ENCODE peak calls at places on chromosome 1, in nine cellular contexts. I is uterus, E is left ventricle myocardium inferior, C is fibroblast of pulmonary artery, U is cardiac muscle cell, Y is astrocyte of the spinal cord, F is GM12865, B is upper lobe of right lung, G is epithelial cell of esophagus. R is an unnamed sample.

GRCh38 chr1:2314297-2314802 is 77.0 kb downstream of the MORN1 start:
- DNase-seq in I (peak), E (peak), C (peak), U (peak), Y (peak), F (no peak), B (peak), G (peak), R (no peak)

GRCh38 chr1:27592191-27592590 is 11.8 kb downstream of the AHDC1 start:
- DNase-seq in I (no peak), E (no peak), C (no peak), U (no peak), Y (no peak), F (no peak), B (no peak), G (no peak), R (no peak)

GRCh38 chr1:90204036-90204594 is 209.2 kb downstream of the ZNF326 start:
- DNase-seq in I (no peak), E (no peak), C (no peak), U (no peak), Y (no peak), F (no peak), B (no peak), G (no peak), R (no peak)

GRCh38 chr1:52602328-52603300 is at the start of gene GPX7:
- DNase-seq in I (peak), E (peak), C (peak), U (peak), Y (peak), F (peak), B (peak), G (peak), R (peak)

GRCh38 chr1:58586296-58586695 is 9.2 kb upstream of the TACSTD2 start:
- DNase-seq in I (no peak), E (no peak), C (peak), U (no peak), Y (no peak), F (no peak), B (no peak), G (no peak), R (no peak)

GRCh38 chr1:77220687-77221463 is 1.6 kb upstream of the PIGK start:
- DNase-seq in I (no peak), E (no peak), C (peak), U (no peak), Y (peak), F (no peak), B (no peak), G (peak), R (no peak)

GRCh38 chr1:196464545-196464944 is 143.7 kb downstream of the KCNT2 start:
- DNase-seq in I (no peak), E (no peak), C (no peak), U (no peak), Y (peak), F (no peak), B (no peak), G (no peak), R (no peak)

GRCh38 chr1:117321680-117322609 is 45.3 kb upstream of the MAN1A2 start:
- DNase-seq in I (no peak), E (no peak), C (no peak), U (peak), Y (no peak), F (no peak), B (no peak), G (no peak), R (no peak)

GRCh38 chr1:64186138-64186897 is 17.1 kb upstream of the UBE2U start:
- DNase-seq in I (no peak), E (peak), C (peak), U (peak), Y (no peak), F (no peak), B (peak), G (peak), R (no peak)

GRCh38 chr1:49465486-49466185 is 558.1 kb downstream of the AGBL4 start:
- DNase-seq in I (no peak), E (no peak), C (no peak), U (no peak), Y (no peak), F (no peak), B (no peak), G (peak), R (no peak)

GRCh38 chr1:62912028-62912638 is 128.2 kb downstream of the ATG4C start:
- DNase-seq in I (no peak), E (no peak), C (peak), U (peak), Y (peak), F (peak), B (no peak), G (peak), R (no peak)

GRCh38 chr1:115336741-115337140 is 1.3 kb downstream of the NGF start:
- DNase-seq in I (no peak), E (no peak), C (no peak), U (no peak), Y (no peak), F (no peak), B (no peak), G (no peak), R (no peak)

GRCh38 chr1:94160811-94161210 is 39.9 kb upstream of the ABCA4 start:
- DNase-seq in I (no peak), E (no peak), C (peak), U (no peak), Y (peak), F (no peak), B (no peak), G (peak), R (no peak)

GRCh38 chr1:211529453-211529852 is 37.5 kb upstream of the RD3 start:
- DNase-seq in I (no peak), E (no peak), C (peak), U (no peak), Y (no peak), F (no peak), B (no peak), G (peak), R (no peak)

GRCh38 chr1:68770817-68771216 is 273.9 kb upstream of the DEPDC1 start:
- DNase-seq in I (no peak), E (no peak), C (no peak), U (no peak), Y (no peak), F (no peak), B (no peak), G (no peak), R (no peak)

GRCh38 chr1:61280457-61280856 is 198.1 kb downstream of the NFIA start:
- DNase-seq in I (no peak), E (no peak), C (no peak), U (no peak), Y (no peak), F (no peak), B (no peak), G (no peak), R (no peak)

GRCh38 chr1:2073382-2074230 is 23.4 kb downstream of the PRKCZ start:
- DNase-seq in I (no peak), E (no peak), C (peak), U (no peak), Y (peak), F (no peak), B (no peak), G (no peak), R (no peak)

GRCh38 chr1:232737917-232738316 is 67.3 kb upstream of the MAP10 start:
- DNase-seq in I (no peak), E (no peak), C (no peak), U (no peak), Y (no peak), F (no peak), B (no peak), G (no peak), R (no peak)

GRCh38 chr1:17520041-17520440 is 19.5 kb upstream of the ARHGEF10L start:
- DNase-seq in I (no peak), E (no peak), C (no peak), U (no peak), Y (no peak), F (no peak), B (peak), G (peak), R (no peak)

GRCh38 chr1:44036409-44037111 is 5.3 kb upstream of the SLC6A9 start:
- DNase-seq in I (peak), E (peak), C (peak), U (peak), Y (peak), F (peak), B (no peak), G (peak), R (no peak)

GRCh38 chr1:43039228-43040055 is 80.8 kb upstream of the SLC2A1 start:
- DNase-seq in I (no peak), E (no peak), C (no peak), U (no peak), Y (no peak), F (no peak), B (no peak), G (no peak), R (no peak)

GRCh38 chr1:228404107-228404720 is 2.4 kb downstream of the TRIM11 start:
- DNase-seq in I (no peak), E (no peak), C (no peak), U (no peak), Y (no peak), F (no peak), B (peak), G (no peak), R (no peak)

GRCh38 chr1:228402638-228403025 is 4.0 kb downstream of the TRIM11 start:
- DNase-seq in I (no peak), E (no peak), C (no peak), U (no peak), Y (no peak), F (no peak), B (peak), G (peak), R (no peak)

GRCh38 chr1:228401782-228402637 is 4.6 kb downstream of the TRIM11 start:
- DNase-seq in I (no peak), E (no peak), C (no peak), U (no peak), Y (no peak), F (no peak), B (peak), G (no peak), R (no peak)

GRCh38 chr1:228405200-228405978 is 1.2 kb downstream of the TRIM11 start:
- DNase-seq in I (no peak), E (no peak), C (no peak), U (no peak), Y (no peak), F (no peak), B (no peak), G (peak), R (no peak)

GRCh38 chr1:228403231-228403631 is 3.4 kb downstream of the TRIM11 start:
- DNase-seq in I (no peak), E (no peak), C (no peak), U (no peak), Y (no peak), F (no peak), B (peak), G (no peak), R (no peak)
- H3K4me3 ChIP-seq in I (no peak), E (no peak), C (no peak), U (no peak), Y (no peak), F (no peak), B (no peak), G (no peak), R (no peak)

GRCh38 chr1:206979379-206980043 is 9.3 kb upstream of the FCAMR start:
- DNase-seq in I (no peak), E (no peak), C (peak), U (peak), Y (peak), F (peak), B (no peak), G (peak), R (no peak)
- TF ChIP-seq CTCF in I (no peak), E (peak), C (peak), U (peak), Y (peak), F (peak), B (peak), G (peak), R (peak)

DNA sequence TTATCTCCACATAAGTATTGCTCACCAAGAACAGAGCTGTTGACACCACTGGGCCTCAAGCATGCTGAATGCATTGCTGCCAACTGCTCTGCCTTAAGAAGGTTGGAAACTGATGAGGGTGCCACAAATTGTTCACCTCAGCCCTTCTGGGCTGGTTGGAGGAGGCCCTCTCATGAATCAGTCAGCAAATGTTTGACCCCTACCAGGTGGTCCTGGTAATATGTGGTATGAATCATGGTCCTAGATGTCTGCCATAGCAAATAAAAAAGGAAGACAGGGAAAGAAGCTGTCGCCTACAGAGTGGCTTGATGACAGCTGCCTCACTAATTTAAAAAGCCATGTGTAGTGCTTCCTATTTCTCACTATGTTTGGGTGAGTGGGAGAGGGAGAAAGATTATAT is 12.2 kb downstream of the SPATA46 start:
- DNase-seq in I (no peak), E (no peak), C (no peak), U (no peak), Y (peak), F (no peak), B (no peak), G (no peak), R (no peak)
- H3K4me3 ChIP-seq in I (no peak), E (no peak), C (no peak), U (no peak), Y (no peak), F (no peak), B (no peak), G (no peak), R (no peak)

GRCh38 chr1:178529364-178530036 is 16.6 kb downstream of the TEX35 start:
- DNase-seq in I (no peak), E (no peak), C (no peak), U (no peak), Y (no peak), F (no peak), B (no peak), G (peak), R (no peak)
- TF ChIP-seq CTCF in I (no peak), E (no peak), C (no peak), U (no peak), Y (no peak), F (no peak), B (no peak), G (no peak), R (no peak)

DNA sequence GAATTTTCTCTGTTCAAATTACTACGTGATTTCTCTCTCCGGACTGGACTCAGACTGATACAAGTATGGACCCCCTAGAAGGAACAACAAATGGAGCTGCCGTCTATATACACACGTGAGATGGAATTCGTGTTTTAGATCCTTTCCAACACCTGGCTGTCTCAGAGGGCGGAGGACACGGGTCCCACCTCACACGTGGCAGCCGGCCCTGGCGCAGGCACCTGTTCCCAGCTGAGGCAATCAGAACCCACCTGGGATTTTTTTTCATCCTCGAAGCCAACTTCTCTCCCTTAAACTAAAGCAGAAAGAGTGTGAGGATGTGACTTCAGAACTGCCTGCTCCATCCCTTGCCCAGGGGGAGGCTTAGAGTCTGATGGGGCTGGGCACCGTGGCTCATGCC is 34.1 kb upstream of the SCCPDH start:
- DNase-seq in I (no peak), E (no peak), C (no peak), U (no peak), Y (no peak), F (no peak), B (no peak), G (no peak), R (no peak)
- H3K4me3 ChIP-seq in I (no peak), E (peak), C (no peak), U (no peak), Y (no peak), F (no peak), B (no peak), G (no peak), R (no peak)

GRCh38 chr1:241464985-241465384 is 54.6 kb downstream of the FH start:
- DNase-seq in I (no peak), E (no peak), C (no peak), U (no peak), Y (no peak), F (no peak), B (no peak), G (no peak), R (no peak)
- TF ChIP-seq CTCF in I (no peak), E (no peak), C (no peak), U (no peak), Y (no peak), F (no peak), B (no peak), G (no peak), R (no peak)

R was measured in GM06990.